ENCODE peak calls at places on chromosomes 12 and 14, in seven cellular contexts. B is GM12878, D is HepG2, K is H1, V is HCT116, I is SK-N-SH, N is K562. H is an unnamed sample.

GRCh38 chr12:65170245-65170881 is 980 bp downstream of the LEMD3 start:
- DNase-seq in B (no peak), D (peak), K (peak), V (peak), I (peak), N (peak), H (peak)

GRCh38 chr12:1776139-1776975 is 44.0 kb upstream of the LRTM2 start:
- DNase-seq in B (no peak), D (no peak), K (no peak), V (no peak), I (peak), N (no peak), H (no peak)

GRCh38 chr14:54200726-54201125 is 196.1 kb upstream of the CDKN3 start:
- DNase-seq in B (no peak), D (no peak), K (no peak), V (no peak), I (no peak), N (no peak), H (no peak)

GRCh38 chr14:53509845-53510244 is 356.7 kb upstream of the DDHD1 start:
- DNase-seq in B (no peak), D (no peak), K (no peak), V (no peak), I (no peak), N (no peak), H (no peak)

GRCh38 chr12:124809878-124810277 is 53.8 kb downstream of the SCARB1 start:
- DNase-seq in B (no peak), D (no peak), K (no peak), V (no peak), I (no peak), N (no peak), H (no peak)

GRCh38 chr12:110109037-110109836 is 14.9 kb upstream of the IFT81 start:
- DNase-seq in B (no peak), D (peak), K (no peak), V (no peak), I (peak), N (no peak), H (no peak)

GRCh38 chr14:34098045-34098984 is 147.4 kb upstream of the EGLN3 start:
- DNase-seq in B (peak), D (peak), K (peak), V (peak), I (peak), N (peak), H (peak)

GRCh38 chr14:22792158-22792557 is 23.1 kb downstream of the SLC7A7 start:
- DNase-seq in B (no peak), D (no peak), K (no peak), V (no peak), I (no peak), N (no peak), H (no peak)

GRCh38 chr12:113369391-113369790 is 11.0 kb downstream of the PLBD2 start:
- DNase-seq in B (no peak), D (no peak), K (no peak), V (no peak), I (no peak), N (no peak), H (no peak)

GRCh38 chr12:117000316-117000715 is 89.6 kb downstream of the FBXW8 start:
- DNase-seq in B (no peak), D (no peak), K (no peak), V (no peak), I (no peak), N (no peak), H (no peak)

GRCh38 chr12:124625867-124626675 is 58.7 kb upstream of the NCOR2 start:
- DNase-seq in B (no peak), D (peak), K (no peak), V (no peak), I (no peak), N (peak), H (no peak)

GRCh38 chr12:16531623-16532022 is 74.3 kb downstream of the LMO3 start:
- DNase-seq in B (no peak), D (no peak), K (no peak), V (no peak), I (peak), N (no peak), H (no peak)

GRCh38 chr12:120529641-120530314 is 820 bp upstream of the COQ5 start:
- DNase-seq in B (no peak), D (peak), K (no peak), V (peak), I (peak), N (peak), H (peak)

GRCh38 chr14:104115691-104116543 is 22.5 kb upstream of the KIF26A start:
- DNase-seq in B (no peak), D (no peak), K (peak), V (no peak), I (peak), N (no peak), H (no peak)

GRCh38 chr12:65615091-65615490 is 209.2 kb upstream of the HMGA2 start:
- DNase-seq in B (no peak), D (no peak), K (no peak), V (no peak), I (no peak), N (no peak), H (no peak)

DNA sequence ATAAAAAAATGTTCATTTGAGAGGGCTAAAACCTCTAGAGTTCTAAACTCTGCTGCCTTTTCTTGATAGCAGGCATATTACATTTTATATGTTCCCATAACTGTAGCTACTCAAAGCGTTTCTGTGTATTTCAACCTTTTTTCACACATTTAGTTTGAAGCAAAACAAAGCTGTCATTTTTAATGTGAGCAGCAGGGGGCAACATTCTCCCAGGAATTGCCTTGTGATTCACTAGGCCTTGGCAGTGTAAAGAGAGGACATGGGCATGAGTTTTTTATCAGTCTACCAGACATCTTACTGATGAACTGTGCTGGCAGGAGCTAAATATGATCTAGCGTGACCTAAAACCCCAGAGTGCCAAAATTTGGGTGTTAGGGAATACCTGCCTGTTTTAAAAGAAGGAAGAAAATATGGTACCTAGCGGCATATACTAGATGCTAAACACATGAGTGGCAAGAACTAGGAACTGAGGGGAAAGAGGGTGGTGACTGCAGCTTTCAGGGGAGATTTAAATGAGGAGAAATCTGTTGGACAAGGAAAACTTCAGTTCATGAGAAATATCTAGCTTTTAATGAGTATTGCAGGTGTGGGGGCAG is 65.3 kb downstream of the IFT43 start:
- DNase-seq in B (peak), D (peak), K (peak), V (peak), I (peak), N (peak), H (peak)
- TF ChIP-seq JUND in B (no peak), D (no peak), K (no peak), V (no peak), I (no peak), N (no peak), H (no peak)

GRCh38 chr12:57952766-57953165 is 11.4 kb downstream of the ATP23 start:
- DNase-seq in B (no peak), D (no peak), K (no peak), V (no peak), I (no peak), N (no peak), H (no peak)
- TF ChIP-seq JUND in B (no peak), D (no peak), K (no peak), V (no peak), I (no peak), N (no peak), H (no peak)

GRCh38 chr14:92556863-92557543 is 43.4 kb downstream of the RIN3 start:
- DNase-seq in B (no peak), D (peak), K (no peak), V (no peak), I (no peak), N (no peak), H (no peak)
- TF ChIP-seq JUND in B (no peak), D (peak), K (no peak), V (no peak), I (no peak), N (no peak), H (no peak)

GRCh38 chr14:94051115-94051514 is 25.0 kb downstream of the OTUB2 start:
- DNase-seq in B (no peak), D (no peak), K (no peak), V (no peak), I (no peak), N (no peak), H (no peak)
- TF ChIP-seq JUND in B (no peak), D (no peak), K (no peak), V (no peak), I (no peak), N (no peak), H (no peak)

DNA sequence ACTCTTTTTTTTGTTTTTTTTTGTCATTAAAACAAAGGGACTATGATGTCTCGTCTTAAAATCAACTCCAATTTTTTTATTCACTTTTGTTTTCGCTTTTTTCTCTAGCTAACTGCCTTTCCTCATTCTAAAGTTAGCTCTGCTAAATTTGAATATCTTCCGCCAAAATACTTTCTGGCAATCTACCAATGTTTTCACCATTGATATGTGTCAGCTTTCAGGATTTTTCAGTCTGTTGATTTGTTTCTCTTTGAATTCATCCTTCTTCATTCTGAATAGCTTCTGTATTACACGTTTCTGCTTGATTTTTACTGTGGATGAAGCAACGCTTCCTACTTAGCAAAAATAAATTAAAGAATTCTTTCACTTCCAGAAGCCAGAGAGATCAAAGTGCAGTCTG is 38.7 kb upstream of the NOVA1 start:
- DNase-seq in B (no peak), D (no peak), K (no peak), V (no peak), I (no peak), N (no peak), H (no peak)
- TF ChIP-seq JUND in B (no peak), D (no peak), K (no peak), V (no peak), I (no peak), N (no peak), H (no peak)

GRCh38 chr12:92552412-92553108 is 150.2 kb upstream of the PLEKHG7 start:
- DNase-seq in B (no peak), D (no peak), K (no peak), V (no peak), I (no peak), N (no peak), H (no peak)
- TF ChIP-seq JUND in B (no peak), D (no peak), K (no peak), V (no peak), I (no peak), N (no peak), H (no peak)

DNA sequence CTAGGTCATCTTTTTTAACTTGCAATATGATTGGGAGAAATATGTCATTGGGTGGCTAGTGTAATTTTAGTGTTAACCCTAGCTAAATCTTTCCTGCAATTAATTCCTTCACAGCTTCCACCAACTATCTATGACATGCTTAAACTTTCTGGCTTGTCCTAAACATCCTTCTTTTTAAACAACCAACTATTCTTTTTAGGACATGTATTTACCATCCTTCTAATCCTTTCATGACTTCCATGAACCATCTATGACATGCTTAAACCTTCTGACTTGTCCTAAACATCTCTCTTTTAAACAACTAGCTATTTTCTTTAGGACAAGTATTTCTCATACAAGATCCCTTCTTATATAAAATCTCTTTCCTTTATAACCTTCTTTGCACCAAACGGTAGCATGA is 179.6 kb upstream of the PDZRN4 start:
- DNase-seq in B (no peak), D (no peak), K (no peak), V (no peak), I (no peak), N (no peak), H (peak)
- TF ChIP-seq JUND in B (no peak), D (no peak), K (no peak), V (no peak), I (no peak), N (no peak), H (no peak)